ENCODE peak calls at places on chromosomes 2 and 18, in five cellular contexts. Y is CD8-positive, alpha-beta T cell; P is tibial artery; D is GM12865; C is K562. O is an unnamed sample.

GRCh38 chr2:106978647-106979046 is 92.7 kb upstream of the ST6GAL2 start:
- DNase-seq in C (no peak), P (no peak), Y (no peak), D (no peak), O (no peak)

GRCh38 chr2:109475531-109476210 is 138.1 kb downstream of the SEPTIN10 start:
- DNase-seq in C (no peak), D (peak; percentile 63), Y (no peak), P (no peak), O (no peak)

GRCh38 chr18:35775887-35776286 is 194.3 kb downstream of the GALNT1 start:
- DNase-seq in C (no peak), Y (no peak), D (peak; percentile 14), P (no peak), O (no peak)

GRCh38 chr18:23228102-23229051 is 93.1 kb downstream of the CABLES1 start:
- DNase-seq in P (peak; percentile 51), C (no peak), Y (no peak), D (peak; percentile 85), O (no peak)

GRCh38 chr2:19073522-19073921 is 284.9 kb downstream of the OSR1 start:
- DNase-seq in Y (no peak), C (no peak), D (no peak), P (no peak), O (no peak)

GRCh38 chr2:234483568-234484251 is 13.2 kb downstream of the ARL4C start:
- DNase-seq in D (peak; percentile 77), Y (peak; percentile 87), C (no peak), P (no peak), O (no peak)

GRCh38 chr2:16268301-16269000 is 328.1 kb downstream of the MYCN start:
- DNase-seq in Y (no peak), C (no peak), P (no peak), D (no peak), O (no peak)

GRCh38 chr2:190849774-190850173 is 30.8 kb upstream of the GLS start:
- DNase-seq in D (no peak), P (no peak), C (no peak), Y (no peak), O (no peak)

GRCh38 chr2:58428286-58428552 is 187.1 kb upstream of the FANCL start:
- DNase-seq in D (peak; percentile 17), Y (no peak), C (no peak), P (no peak), O (peak; percentile 57)

GRCh38 chr2:107013884-107014283 is 127.9 kb upstream of the ST6GAL2 start:
- DNase-seq in P (no peak), Y (no peak), C (no peak), D (no peak), O (no peak)

GRCh38 chr2:199460101-199460671 is 2.4 kb upstream of the SATB2 start:
- DNase-seq in C (no peak), Y (no peak), D (no peak), P (no peak), O (no peak)

GRCh38 chr2:201130524-201131186 is 14.7 kb downstream of the CFLAR start:
- DNase-seq in P (no peak), C (no peak), D (peak; percentile 66), Y (no peak), O (no peak)

GRCh38 chr2:164605295-164605694 is 16.0 kb downstream of the GRB14 start:
- DNase-seq in D (no peak), Y (no peak), C (no peak), P (no peak), O (no peak)

GRCh38 chr18:26524952-26525351 is 23.4 kb downstream of the KCTD1 start:
- DNase-seq in C (no peak), P (no peak), Y (no peak), D (peak; percentile 6), O (no peak)

GRCh38 chr18:13221821-13222220 is 3.3 kb downstream of the LDLRAD4 start:
- DNase-seq in P (peak; percentile 61), Y (no peak), D (no peak), C (no peak), O (no peak)

GRCh38 chr18:9863282-9863681 is 22.5 kb upstream of the TXNDC2 start:
- DNase-seq in P (no peak), D (no peak), Y (no peak), C (no peak), O (no peak)

GRCh38 chr18:10284571-10285282 is 169.7 kb upstream of the APCDD1 start:
- DNase-seq in D (no peak), P (no peak), Y (no peak), C (no peak), O (no peak)

GRCh38 chr18:31148580-31148979 is 14.1 kb downstream of the DSC1 start:
- DNase-seq in P (no peak), C (no peak), D (no peak), Y (no peak), O (no peak)

GRCh38 chr2:102369866-102370265 is 14.3 kb downstream of the IL18R1 start:
- DNase-seq in D (no peak), Y (no peak), P (no peak), C (no peak), O (no peak)

GRCh38 chr2:105744909-105745853 is at the start of gene NCK2:
- DNase-seq in P (no peak), Y (no peak), C (peak; percentile 64), D (peak; percentile 49), O (peak; percentile 45)

GRCh38 chr2:99066075-99066557 is 75.4 kb upstream of the C2orf15 start:
- DNase-seq in Y (no peak), P (no peak), D (peak; percentile 70), C (peak; percentile 6), O (no peak)

GRCh38 chr2:118913805-118914645 is 28.0 kb upstream of the MARCO start:
- DNase-seq in C (no peak), D (no peak), P (no peak), Y (no peak), O (no peak)

GRCh38 chr2:37111971-37112370 is 27.7 kb downstream of the GPATCH11 start:
- DNase-seq in Y (no peak), P (no peak), D (no peak), C (no peak), O (no peak)

GRCh38 chr2:146734042-146734715 is 1110.7 kb upstream of the ACVR2A start:
- DNase-seq in P (no peak), C (peak; percentile 7), Y (no peak), D (peak; percentile 40), O (no peak)

GRCh38 chr18:63366270-63366990 is 576 bp downstream of the KDSR start:
- DNase-seq in D (peak; percentile 61), C (peak; percentile 45), Y (peak; percentile 72), P (peak; percentile 56), O (peak; percentile 20)

GRCh38 chr2:189854956-189855355 is 70.7 kb downstream of the PMS1 start:
- DNase-seq in D (no peak), Y (no peak), P (no peak), C (no peak), O (no peak)

GRCh38 chr2:144459937-144460336 is 60.0 kb downstream of the ZEB2 start:
- DNase-seq in P (no peak), C (no peak), Y (peak; percentile 31), D (no peak), O (no peak)

GRCh38 chr18:58580623-58581022 is 48.3 kb downstream of the ALPK2 start:
- DNase-seq in P (no peak), D (no peak), Y (no peak), C (no peak), O (no peak)

GRCh38 chr2:238860966-238861730 is 13.3 kb downstream of the TWIST2 start:
- DNase-seq in Y (no peak), P (no peak), C (no peak), D (no peak), O (no peak)

GRCh38 chr2:40281021-40281940 is 170.6 kb downstream of the SLC8A1 start:
- DNase-seq in C (no peak), Y (no peak), P (no peak), D (peak; percentile 64), O (no peak)

DNA sequence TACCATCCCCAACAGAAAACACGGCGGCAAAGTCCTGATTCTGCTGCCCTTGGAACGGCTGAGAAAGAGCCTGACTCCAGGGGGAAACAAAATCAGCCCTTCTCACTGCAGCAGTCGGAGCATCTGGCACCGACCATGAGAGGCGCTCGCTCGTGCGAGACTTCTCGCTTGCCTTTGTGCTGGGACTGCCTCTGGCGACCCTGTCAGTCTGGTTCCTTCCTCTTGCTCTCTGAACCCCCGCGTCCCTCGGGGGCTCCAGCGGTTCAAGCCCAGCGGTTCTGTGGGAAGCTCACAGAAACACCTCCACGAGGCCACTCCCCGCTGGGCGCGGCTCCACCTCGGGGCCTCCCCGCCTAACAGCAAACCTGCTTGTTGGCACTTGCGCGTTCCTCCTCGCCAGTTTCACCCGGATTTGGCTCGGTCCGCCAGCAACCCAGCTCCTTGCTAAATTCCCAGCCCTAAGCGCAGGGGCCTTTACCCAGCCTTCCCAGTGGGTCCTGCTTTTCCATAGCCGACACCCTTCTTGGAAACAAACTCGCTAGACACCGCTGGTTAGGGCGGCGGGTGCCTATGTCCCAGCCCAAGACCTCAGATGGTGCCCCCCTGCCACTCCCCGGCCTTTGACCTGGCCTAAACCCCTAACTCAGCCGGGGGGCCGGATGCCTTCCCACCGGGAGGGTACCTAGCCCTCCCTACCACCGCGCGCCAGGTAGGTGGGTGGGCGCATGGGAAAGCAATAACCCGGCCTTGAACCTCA is 2.2 kb downstream of the RND3 start:
- DNase-seq in C (no peak), P (peak; percentile 71), D (peak; percentile 36), Y (no peak), O (peak; percentile 54)
- TF ChIP-seq CTCF in C (no peak), P (no peak), D (peak; percentile 9), Y (no peak), O (peak; percentile 46)

DNA sequence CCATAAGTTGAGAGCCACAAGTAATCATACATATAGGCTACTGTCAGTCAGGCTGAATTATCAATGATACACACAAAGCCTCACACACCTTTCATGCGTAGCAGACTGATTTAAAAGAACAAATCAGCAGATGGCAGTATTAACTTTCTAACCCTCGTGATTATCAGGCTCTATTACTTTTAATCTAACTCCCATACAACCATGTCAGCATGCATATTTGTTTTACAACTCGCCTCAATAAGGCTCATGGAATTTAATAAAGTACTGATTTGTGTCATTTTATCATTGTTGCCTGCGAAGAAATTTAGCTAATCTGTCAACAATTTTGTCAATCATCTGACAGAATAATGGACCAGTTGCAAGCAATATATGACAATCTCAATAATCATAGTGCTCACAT is 82.8 kb downstream of the SLC25A12 start:
- DNase-seq in P (no peak), C (no peak), D (peak; percentile 2), Y (no peak), O (no peak)
- TF ChIP-seq CTCF in P (peak; percentile 41), C (peak; percentile 81), D (no peak), Y (peak; percentile 23), O (peak; percentile 34)

GRCh38 chr2:173752152-173752551 is 213.0 kb downstream of the SP3 start:
- DNase-seq in Y (no peak), D (peak; percentile 36), C (no peak), P (no peak), O (no peak)
- TF ChIP-seq CTCF in Y (no peak), D (peak; percentile 32), C (no peak), P (no peak), O (no peak)

DNA sequence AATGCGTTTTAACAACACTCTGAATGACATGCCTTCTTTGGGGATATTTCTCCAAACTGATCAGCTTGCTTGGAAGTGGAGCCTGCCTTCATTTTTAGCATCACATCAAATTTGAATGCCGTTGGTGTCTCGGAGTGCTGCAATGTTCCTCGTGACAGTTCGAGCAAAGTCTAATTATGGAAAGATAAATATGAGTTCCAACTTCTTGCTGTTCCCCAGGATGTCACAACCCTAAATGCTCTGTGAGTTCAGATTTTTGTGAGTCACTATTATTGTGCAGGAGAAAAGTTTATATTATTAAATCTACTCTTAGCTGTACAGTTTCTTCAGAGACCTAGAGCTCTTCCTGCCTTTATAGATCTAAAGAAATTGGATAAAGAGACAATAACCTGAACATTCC is 330.0 kb downstream of the TDRD15 start:
- DNase-seq in Y (no peak), C (no peak), D (no peak), P (no peak), O (no peak)
- TF ChIP-seq CTCF in Y (no peak), C (no peak), D (no peak), P (no peak), O (no peak)

GRCh38 chr2:10026940-10027569 is 16.3 kb upstream of the KLF11 start:
- DNase-seq in Y (no peak), C (no peak), D (no peak), P (no peak), O (no peak)
- TF ChIP-seq CTCF in Y (no peak), C (no peak), D (no peak), P (no peak), O (no peak)